ENCODE peak calls at places on chromosomes 12 and 14, in six cellular contexts. One of them, this sample, is unnamed.

GRCh38 chr12:13238204-13238603 is 41.7 kb downstream of the EMP1 start:
- DNase-seq in H1: no peak
- DNase-seq in H9: no peak
- DNase-seq in IMR-90: no peak
- DNase-seq in mesenchymal stem cell: no peak
- DNase-seq in mesendoderm: no peak
- DNase-seq in this sample: no peak

GRCh38 chr12:44851586-44851985 is 24.5 kb downstream of the NELL2 start:
- DNase-seq in H1: no peak
- DNase-seq in H9: no peak
- DNase-seq in IMR-90: no peak
- DNase-seq in mesenchymal stem cell: no peak
- DNase-seq in mesendoderm: no peak
- DNase-seq in this sample: no peak

GRCh38 chr12:13339091-13339490 is 142.6 kb downstream of the EMP1 start:
- DNase-seq in H1: no peak
- DNase-seq in H9: no peak
- DNase-seq in IMR-90: no peak
- DNase-seq in mesenchymal stem cell: no peak
- DNase-seq in mesendoderm: no peak
- DNase-seq in this sample: no peak

GRCh38 chr12:42774238-42774637 is 184.7 kb upstream of the PRICKLE1 start:
- DNase-seq in H1: no peak
- DNase-seq in H9: no peak
- DNase-seq in IMR-90: peak; percentile 30
- DNase-seq in mesenchymal stem cell: no peak
- DNase-seq in mesendoderm: no peak
- DNase-seq in this sample: no peak

GRCh38 chr14:72254202-72254939 is 322.1 kb downstream of the RGS6 start:
- DNase-seq in H1: no peak
- DNase-seq in H9: no peak
- DNase-seq in IMR-90: no peak
- DNase-seq in mesenchymal stem cell: no peak
- DNase-seq in mesendoderm: peak; percentile 11
- DNase-seq in this sample: no peak

GRCh38 chr12:53695148-53696138 is 19.6 kb upstream of the ATP5MC2 start:
- DNase-seq in H1: no peak
- DNase-seq in H9: peak; percentile 79
- DNase-seq in IMR-90: peak; percentile 55
- DNase-seq in mesenchymal stem cell: peak; percentile 77
- DNase-seq in mesendoderm: peak; percentile 59
- DNase-seq in this sample: peak; percentile 59

GRCh38 chr12:8644345-8645248 is 18.0 kb downstream of the MFAP5 start:
- DNase-seq in H1: no peak
- DNase-seq in H9: no peak
- DNase-seq in IMR-90: no peak
- DNase-seq in mesenchymal stem cell: no peak
- DNase-seq in mesendoderm: no peak
- DNase-seq in this sample: no peak

GRCh38 chr12:124423683-124424515 is 129.0 kb downstream of the RFLNA start:
- DNase-seq in H1: no peak
- DNase-seq in H9: no peak
- DNase-seq in IMR-90: no peak
- DNase-seq in mesenchymal stem cell: no peak
- DNase-seq in mesendoderm: no peak
- DNase-seq in this sample: no peak

GRCh38 chr12:123358035-123358434 is 6.6 kb downstream of the SBNO1 start:
- DNase-seq in H1: no peak
- DNase-seq in H9: no peak
- DNase-seq in IMR-90: no peak
- DNase-seq in mesenchymal stem cell: no peak
- DNase-seq in mesendoderm: no peak
- DNase-seq in this sample: no peak

GRCh38 chr12:90216815-90217214 is 508.2 kb upstream of the ATP2B1 start:
- DNase-seq in H1: no peak
- DNase-seq in H9: no peak
- DNase-seq in IMR-90: no peak
- DNase-seq in mesenchymal stem cell: peak; percentile 23
- DNase-seq in mesendoderm: no peak
- DNase-seq in this sample: no peak

GRCh38 chr14:70472253-70473159 is 20.5 kb downstream of the ADAM21 start:
- DNase-seq in H1: no peak
- DNase-seq in H9: no peak
- DNase-seq in IMR-90: no peak
- DNase-seq in mesenchymal stem cell: no peak
- DNase-seq in mesendoderm: no peak
- DNase-seq in this sample: no peak

GRCh38 chr14:24351517-24351916 is 11.7 kb upstream of the RIPK3 start:
- DNase-seq in H1: no peak
- DNase-seq in H9: no peak
- DNase-seq in IMR-90: peak; percentile 43
- DNase-seq in mesenchymal stem cell: peak; percentile 56
- DNase-seq in mesendoderm: no peak
- DNase-seq in this sample: no peak

GRCh38 chr12:114500775-114501473 is 95.0 kb upstream of the TBX5 start:
- DNase-seq in H1: no peak
- DNase-seq in H9: no peak
- DNase-seq in IMR-90: no peak
- DNase-seq in mesenchymal stem cell: no peak
- DNase-seq in mesendoderm: peak; percentile 13
- DNase-seq in this sample: no peak

GRCh38 chr12:108305520-108305919 is 33.6 kb downstream of the CMKLR1 start:
- DNase-seq in H1: no peak
- DNase-seq in H9: no peak
- DNase-seq in IMR-90: peak; percentile 71
- DNase-seq in mesenchymal stem cell: peak; percentile 33
- DNase-seq in mesendoderm: no peak
- DNase-seq in this sample: no peak

GRCh38 chr12:66929121-66929520 is 250.2 kb upstream of the GRIP1 start:
- DNase-seq in H1: no peak
- DNase-seq in H9: no peak
- DNase-seq in IMR-90: no peak
- DNase-seq in mesenchymal stem cell: no peak
- DNase-seq in mesendoderm: no peak
- DNase-seq in this sample: no peak

GRCh38 chr14:32934891-32935633 is 3.6 kb upstream of the NPAS3 start:
- DNase-seq in H1: no peak
- DNase-seq in H9: peak; percentile 49
- DNase-seq in IMR-90: no peak
- DNase-seq in mesenchymal stem cell: peak; percentile 43
- DNase-seq in mesendoderm: peak; percentile 50
- DNase-seq in this sample: no peak

GRCh38 chr12:60684988-60685655 is 1089.3 kb downstream of the SLC16A7 start:
- DNase-seq in H1: no peak
- DNase-seq in H9: no peak
- DNase-seq in IMR-90: no peak
- DNase-seq in mesenchymal stem cell: peak; percentile 32
- DNase-seq in mesendoderm: peak; percentile 49
- DNase-seq in this sample: no peak

DNA sequence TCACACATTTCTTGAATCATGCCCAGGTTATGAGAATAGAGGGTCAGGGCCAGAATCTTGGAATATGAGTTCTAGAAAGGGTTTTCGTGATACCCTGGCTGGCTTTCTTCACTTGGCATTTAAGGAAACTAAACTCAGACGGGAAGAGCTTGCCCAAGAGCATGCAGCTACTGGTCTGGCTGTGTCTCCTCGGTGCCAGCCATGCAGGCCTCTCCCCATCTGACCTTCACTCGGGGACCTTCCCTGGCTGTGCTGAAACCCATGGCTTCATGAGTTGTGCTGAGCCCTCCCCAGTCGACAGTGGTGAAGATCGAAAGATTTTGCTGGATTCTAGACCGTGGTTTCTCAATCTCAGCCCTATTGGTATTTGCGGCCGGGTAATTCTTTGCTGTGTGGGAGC is 38.0 kb downstream of the FOXN3 start:
- DNase-seq in H1: no peak
- DNase-seq in H9: no peak
- DNase-seq in IMR-90: no peak
- DNase-seq in mesenchymal stem cell: no peak
- DNase-seq in mesendoderm: no peak
- DNase-seq in this sample: no peak
- H3K18ac ChIP-seq in H1: no peak overlapping the region
- H3K18ac ChIP-seq in H9: no peak overlapping the region
- H3K18ac ChIP-seq in IMR-90: no peak overlapping the region
- H3K18ac ChIP-seq in mesenchymal stem cell: no peak overlapping the region
- H3K18ac ChIP-seq in mesendoderm: no peak overlapping the region
- H3K18ac ChIP-seq in this sample: no peak overlapping the region

GRCh38 chr12:112107306-112107705 is 1.3 kb downstream of the NAA25 start:
- DNase-seq in H1: no peak
- DNase-seq in H9: no peak
- DNase-seq in IMR-90: no peak
- DNase-seq in mesenchymal stem cell: no peak
- DNase-seq in mesendoderm: no peak
- DNase-seq in this sample: no peak

GRCh38 chr12:112105891-112106290 is 2.7 kb downstream of the NAA25 start:
- DNase-seq in H1: no peak
- DNase-seq in H9: no peak
- DNase-seq in IMR-90: no peak
- DNase-seq in mesenchymal stem cell: no peak
- DNase-seq in mesendoderm: no peak
- DNase-seq in this sample: no peak

GRCh38 chr12:112111931-112112330 is 3.3 kb upstream of the NAA25 start:
- DNase-seq in H1: no peak
- DNase-seq in H9: no peak
- DNase-seq in IMR-90: no peak
- DNase-seq in mesenchymal stem cell: no peak
- DNase-seq in mesendoderm: no peak
- DNase-seq in this sample: no peak

GRCh38 chr12:112103758-112104504 is 4.7 kb downstream of the NAA25 start:
- DNase-seq in H1: no peak
- DNase-seq in H9: peak; percentile 38
- DNase-seq in IMR-90: no peak
- DNase-seq in mesenchymal stem cell: no peak
- DNase-seq in mesendoderm: peak; percentile 28
- DNase-seq in this sample: no peak

DNA sequence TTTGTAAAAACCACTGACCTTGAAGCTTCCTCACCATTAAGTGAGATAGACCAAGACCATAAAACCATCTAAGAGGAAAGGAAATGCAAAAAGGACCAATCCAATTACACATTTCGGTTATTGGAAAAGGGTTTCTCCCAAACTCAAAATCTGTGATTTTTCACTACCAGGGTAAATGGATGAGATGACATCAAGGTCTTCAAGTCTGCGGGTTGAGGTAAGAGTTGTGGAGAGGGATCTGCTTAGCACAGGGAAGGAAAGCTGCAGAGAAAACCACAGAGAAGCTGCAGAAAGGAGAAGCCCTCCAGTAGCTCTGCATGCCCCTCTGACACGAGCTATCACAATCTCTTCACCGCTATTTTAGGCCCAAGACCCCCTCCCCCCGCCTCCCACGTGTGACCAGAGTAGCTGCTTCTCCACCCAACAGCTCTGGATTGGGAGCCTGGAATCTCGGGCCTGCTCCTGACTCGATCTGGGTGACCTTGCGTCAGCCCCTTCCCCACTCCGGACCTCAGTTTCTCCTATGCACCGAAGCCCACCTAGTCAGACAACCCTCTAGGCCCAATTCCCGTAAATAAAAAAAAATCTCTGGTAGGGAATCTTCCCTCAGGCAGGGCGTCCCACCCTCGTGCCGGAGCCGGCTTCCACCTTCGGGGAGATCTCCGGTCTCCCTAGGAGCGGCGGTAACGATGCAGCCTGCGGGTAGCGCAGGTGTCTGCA is 695 bp downstream of the NAA25 start:
- DNase-seq in H1: no peak
- DNase-seq in H9: peak; percentile 41
- DNase-seq in IMR-90: no peak
- DNase-seq in mesenchymal stem cell: peak; percentile 58
- DNase-seq in mesendoderm: peak; percentile 79
- DNase-seq in this sample: no peak
- H4K8ac ChIP-seq in H1: no peak overlapping the region
- H4K8ac ChIP-seq in H9: no peak overlapping the region
- H4K8ac ChIP-seq in IMR-90: peak overlapping the region; percentile 94
- H4K8ac ChIP-seq in mesenchymal stem cell: peak overlapping the region; percentile 94
- H4K8ac ChIP-seq in mesendoderm: peak overlapping the region; percentile 41
- H4K8ac ChIP-seq in this sample: no peak overlapping the region

GRCh38 chr12:57497223-57498142 is 9.6 kb downstream of the MARS1 start:
- DNase-seq in H1: no peak
- DNase-seq in H9: no peak
- DNase-seq in IMR-90: no peak
- DNase-seq in mesenchymal stem cell: no peak
- DNase-seq in mesendoderm: no peak
- DNase-seq in this sample: no peak
- H2BK15ac ChIP-seq in H1: no peak overlapping the region
- H2BK15ac ChIP-seq in H9: no peak overlapping the region
- H2BK15ac ChIP-seq in IMR-90: no peak overlapping the region
- H2BK15ac ChIP-seq in mesenchymal stem cell: no peak overlapping the region
- H2BK15ac ChIP-seq in mesendoderm: no peak overlapping the region
- H2BK15ac ChIP-seq in this sample: no peak overlapping the region

DNA sequence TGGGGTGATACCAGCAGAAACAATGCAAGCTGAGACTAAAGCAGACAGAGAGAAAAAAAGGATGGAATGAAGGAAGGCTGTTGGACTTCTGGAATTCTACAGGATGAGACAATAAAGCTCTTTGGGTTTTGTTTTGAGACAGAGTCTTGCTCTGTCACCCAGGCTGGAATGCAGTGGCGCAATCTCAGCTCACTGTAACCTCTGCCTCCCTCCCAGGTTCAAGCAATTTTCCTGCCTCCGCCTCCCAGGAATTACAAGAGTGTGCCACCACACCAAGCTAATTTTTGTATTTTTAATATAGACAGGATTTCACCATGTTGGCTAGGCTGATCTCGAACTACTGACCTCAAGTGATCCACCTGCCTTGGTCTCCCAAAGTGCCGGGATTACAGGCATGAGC is 115.4 kb downstream of the EXOC5 start:
- DNase-seq in H1: no peak
- DNase-seq in H9: no peak
- DNase-seq in IMR-90: no peak
- DNase-seq in mesenchymal stem cell: no peak
- DNase-seq in mesendoderm: no peak
- DNase-seq in this sample: no peak
- H3K18ac ChIP-seq in H1: no peak overlapping the region
- H3K18ac ChIP-seq in H9: no peak overlapping the region
- H3K18ac ChIP-seq in IMR-90: no peak overlapping the region
- H3K18ac ChIP-seq in mesenchymal stem cell: no peak overlapping the region
- H3K18ac ChIP-seq in mesendoderm: no peak overlapping the region
- H3K18ac ChIP-seq in this sample: no peak overlapping the region

DNA sequence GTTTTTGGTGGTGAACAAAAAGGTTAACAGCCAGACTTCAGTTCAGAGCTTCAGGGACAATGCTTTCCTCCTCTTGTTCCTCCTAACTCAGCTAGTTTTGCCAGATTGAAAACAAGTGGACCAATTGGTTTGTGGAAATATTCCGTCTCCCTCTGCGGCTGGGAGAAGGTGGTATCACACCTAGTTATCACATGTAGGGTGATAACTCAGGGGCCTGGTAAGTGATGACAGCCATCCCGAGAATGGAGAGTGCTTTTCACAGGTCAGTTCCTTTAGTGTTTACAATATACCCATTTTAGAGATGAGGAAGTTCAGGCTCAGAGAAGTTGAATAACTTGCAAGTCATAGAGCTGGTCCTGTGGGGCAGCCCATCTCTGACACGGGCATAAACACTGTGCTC is 60.7 kb upstream of the DICER1 start:
- DNase-seq in H1: no peak
- DNase-seq in H9: no peak
- DNase-seq in IMR-90: no peak
- DNase-seq in mesenchymal stem cell: no peak
- DNase-seq in mesendoderm: peak; percentile 64
- DNase-seq in this sample: no peak
- H4K8ac ChIP-seq in H1: no peak overlapping the region
- H4K8ac ChIP-seq in H9: no peak overlapping the region
- H4K8ac ChIP-seq in IMR-90: no peak overlapping the region
- H4K8ac ChIP-seq in mesenchymal stem cell: no peak overlapping the region
- H4K8ac ChIP-seq in mesendoderm: no peak overlapping the region
- H4K8ac ChIP-seq in this sample: no peak overlapping the region